ENCODE peak calls at places on chromosomes 13 and 19, in nine cellular contexts. A, M, J, L, F, Q, W, I and Y are unnamed samples.

GRCh38 chr19:21912654-21913053 is 76.7 kb upstream of the ZNF43 start:
- DNase-seq in M (no peak), I (no peak), L (no peak), J (no peak), W (no peak), F (no peak), A (no peak), Q (no peak), Y (no peak)

GRCh38 chr19:28103916-28104315 is 1109.0 kb downstream of the UQCRFS1 start:
- DNase-seq in F (no peak), J (no peak), Q (no peak), L (peak; percentile 48), A (no peak), M (no peak), I (no peak), W (no peak), Y (no peak)

GRCh38 chr19:1856698-1857603 is 6.4 kb downstream of the KLF16 start:
- DNase-seq in J (peak; percentile 96), A (no peak), I (no peak), Q (peak; percentile 82), W (peak; percentile 96), F (peak; percentile 95), M (peak; percentile 82), L (no peak), Y (no peak)

GRCh38 chr13:111469916-111470506 is 149.6 kb downstream of the TEX29 start:
- DNase-seq in A (no peak), F (no peak), M (no peak), J (no peak), Q (peak; percentile 5), L (no peak), I (no peak), W (no peak), Y (no peak)

GRCh38 chr19:3333662-3334061 is 32.7 kb upstream of the NFIC start:
- DNase-seq in A (no peak), Q (no peak), L (no peak), W (no peak), M (no peak), J (no peak), F (no peak), I (no peak), Y (no peak)

GRCh38 chr19:48695743-48696352 is at the start of gene FUT2:
- DNase-seq in F (peak; percentile 94), J (no peak), A (no peak), Q (peak; percentile 76), W (peak; percentile 90), I (no peak), L (no peak), M (no peak), Y (no peak)

GRCh38 chr13:107642841-107643240 is 572.5 kb downstream of the LIG4 start:
- DNase-seq in F (no peak), W (no peak), A (peak; percentile 13), J (no peak), Q (no peak), L (no peak), M (no peak), I (no peak), Y (no peak)

GRCh38 chr19:55206664-55207500 is 2.4 kb downstream of the PTPRH start:
- DNase-seq in A (peak; percentile 59), Q (peak; percentile 93), M (peak; percentile 75), J (peak; percentile 96), L (peak; percentile 67), W (peak; percentile 91), F (peak; percentile 91), I (peak; percentile 67), Y (no peak)

GRCh38 chr19:38978315-38978689 is 2.8 kb upstream of the FBXO17 start:
- DNase-seq in M (no peak), I (no peak), A (no peak), W (no peak), L (no peak), Q (no peak), J (no peak), F (no peak), Y (no peak)

GRCh38 chr13:46799139-46799538 is 2.2 kb upstream of the ESD start:
- DNase-seq in W (no peak), M (no peak), F (no peak), J (no peak), A (no peak), I (no peak), Q (no peak), L (no peak), Y (no peak)

GRCh38 chr19:4066682-4067395 is at the start of gene ZBTB7A:
- DNase-seq in M (peak; percentile 87), I (peak; percentile 53), A (no peak), J (peak; percentile 85), L (no peak), W (peak; percentile 91), F (peak; percentile 88), Q (peak; percentile 79), Y (peak; percentile 66)

GRCh38 chr13:46140044-46140443 is 35.2 kb upstream of the CPB2 start:
- DNase-seq in Q (no peak), L (no peak), J (no peak), W (no peak), F (no peak), M (no peak), A (no peak), I (no peak), Y (no peak)

GRCh38 chr13:93003531-93003930 is 223.1 kb upstream of the GPC6 start:
- DNase-seq in Q (no peak), J (no peak), M (no peak), I (no peak), W (no peak), F (no peak), A (no peak), L (no peak), Y (no peak)

GRCh38 chr19:51489113-51489512 is 10.8 kb downstream of the CEACAM18 start:
- DNase-seq in L (no peak), Q (no peak), W (no peak), M (no peak), I (no peak), F (no peak), A (no peak), J (no peak), Y (no peak)

GRCh38 chr13:111315347-111315995 is 5.0 kb upstream of the TEX29 start:
- DNase-seq in Q (no peak), J (no peak), L (no peak), A (no peak), W (no peak), F (no peak), I (no peak), M (no peak), Y (no peak)

GRCh38 chr19:934197-934840 is 8.5 kb downstream of the ARID3A start:
- DNase-seq in J (no peak), L (no peak), F (no peak), Q (peak; percentile 51), M (no peak), W (no peak), A (no peak), I (no peak), Y (no peak)

GRCh38 chr19:49933643-49934042 is 4.3 kb upstream of the NUP62 start:
- DNase-seq in A (no peak), J (no peak), F (no peak), Q (no peak), I (no peak), M (no peak), L (no peak), W (no peak), Y (no peak)

GRCh38 chr13:61766667-61767058 is 351.0 kb upstream of the PCDH20 start:
- DNase-seq in W (no peak), F (no peak), J (no peak), A (no peak), L (no peak), Q (no peak), M (no peak), I (no peak), Y (no peak)
- H3K9me3 ChIP-seq in W (no peaks in the 10 kb centered on the region), F (no peaks in the 10 kb centered on the region), J (no peaks in the 10 kb centered on the region), A (peaks cover 21% of the 10 kb centered on the region), L (no peaks in the 10 kb centered on the region), Q (no peaks in the 10 kb centered on the region), M (peaks cover 39% of the 10 kb centered on the region), I (no peaks in the 10 kb centered on the region), Y (no peaks in the 10 kb centered on the region)

GRCh38 chr19:17114414-17114831 is 38.8 kb downstream of the MYO9B start:
- DNase-seq in A (no peak), I (no peak), F (no peak), Q (no peak), J (no peak), L (no peak), M (no peak), W (no peak), Y (no peak)

GRCh38 chr19:17112700-17113099 is 37.1 kb downstream of the MYO9B start:
- DNase-seq in M (no peak), A (no peak), J (no peak), L (no peak), F (no peak), Q (no peak), I (no peak), W (no peak), Y (no peak)

GRCh38 chr19:17112271-17112670 is 36.7 kb downstream of the MYO9B start:
- DNase-seq in L (no peak), F (no peak), Q (no peak), A (no peak), I (no peak), M (no peak), W (no peak), J (no peak), Y (no peak)

GRCh38 chr19:17111766-17112165 is 36.2 kb downstream of the MYO9B start:
- DNase-seq in I (no peak), M (no peak), L (no peak), J (no peak), Q (no peak), A (no peak), F (no peak), W (no peak), Y (no peak)

GRCh38 chr19:17113127-17113785 is 37.7 kb downstream of the MYO9B start:
- DNase-seq in L (no peak), J (no peak), Q (no peak), A (no peak), M (no peak), W (no peak), I (no peak), F (no peak), Y (no peak)
- H3K9me3 ChIP-seq in L (no peaks in the 10 kb centered on the region), J (no peaks in the 10 kb centered on the region), Q (no peaks in the 10 kb centered on the region), A (no peaks in the 10 kb centered on the region), M (no peaks in the 10 kb centered on the region), W (no peaks in the 10 kb centered on the region), I (no peaks in the 10 kb centered on the region), F (no peaks in the 10 kb centered on the region), Y (no peaks in the 10 kb centered on the region)

GRCh38 chr19:12527034-12527836 is 24.0 kb downstream of the ZNF564 start:
- DNase-seq in L (no peak), F (no peak), W (no peak), I (no peak), A (no peak), Q (no peak), M (no peak), J (peak; percentile 60), Y (no peak)

GRCh38 chr19:12526542-12526941 is 24.7 kb downstream of the ZNF564 start:
- DNase-seq in I (no peak), Q (no peak), A (no peak), L (no peak), J (no peak), F (no peak), W (no peak), M (no peak), Y (no peak)

GRCh38 chr19:12521996-12522395 is 29.3 kb downstream of the ZNF564 start:
- DNase-seq in W (no peak), F (no peak), A (no peak), J (no peak), I (no peak), M (no peak), L (no peak), Q (no peak), Y (no peak)
- H3K9me3 ChIP-seq in W (peaks cover 81% of the 10 kb centered on the region), F (peaks cover 20% of the 10 kb centered on the region), A (peaks cover 73% of the 10 kb centered on the region), J (peaks cover 18% of the 10 kb centered on the region), I (peaks cover 67% of the 10 kb centered on the region), M (peaks cover 100% of the 10 kb centered on the region), L (peaks cover 87% of the 10 kb centered on the region), Q (peaks cover 4% of the 10 kb centered on the region), Y (peaks cover 35% of the 10 kb centered on the region)

GRCh38 chr13:50923272-50923671 is 13.7 kb downstream of the RNASEH2B start:
- DNase-seq in L (no peak), I (no peak), Q (no peak), J (peak; percentile 23), A (no peak), M (no peak), F (no peak), W (no peak), Y (no peak)
- H3K9me3 ChIP-seq in L (peaks cover 41% of the 10 kb centered on the region), I (peaks cover 15% of the 10 kb centered on the region), Q (no peaks in the 10 kb centered on the region), J (peaks cover 6% of the 10 kb centered on the region), A (peaks cover 7% of the 10 kb centered on the region), M (peaks cover 38% of the 10 kb centered on the region), F (no peaks in the 10 kb centered on the region), W (peaks cover 27% of the 10 kb centered on the region), Y (peaks cover 9% of the 10 kb centered on the region)